ENCODE peak calls at places on chromosomes 13 and 19, in nine cellular contexts. Z is dermis blood vessel endothelial cell; O is uterus; C is mucosa of descending colon; M is activated CD8-positive, alpha-beta memory T cell treated with anti-CD3 and anti-CD28 coated beads, Interleukin-2, amount 10 ng/mL, durations not matched to agents 7 days and 5 days; H is NCI-H345; Q is NB4; Y is HFFc6; I is HuH-7. U is an unnamed sample.

GRCh38 chr13:50410921-50411712 is 395.9 kb downstream of the KCNRG start:
- DNase-seq in Z (peak), O (peak), C (no peak), M (no peak), H (no peak), Q (peak), Y (peak), I (peak), U (no peak)

GRCh38 chr19:33442706-33443105 is 69.2 kb downstream of the CEBPG start:
- DNase-seq in Z (no peak), O (no peak), C (no peak), M (no peak), H (no peak), Q (no peak), Y (no peak), I (no peak), U (no peak)

GRCh38 chr13:56424246-56424645 is 716.5 kb upstream of the PRR20A start:
- DNase-seq in Z (no peak), O (no peak), C (no peak), M (no peak), H (no peak), Q (no peak), Y (no peak), I (no peak), U (no peak)

GRCh38 chr13:108777421-108778420 is 148.3 kb downstream of the MYO16 start:
- DNase-seq in Z (no peak), O (no peak), C (no peak), M (no peak), H (no peak), Q (no peak), Y (peak), I (no peak), U (no peak)

GRCh38 chr19:49605605-49606004 is 14.6 kb downstream of the PRR12 start:
- DNase-seq in Z (no peak), O (no peak), C (no peak), M (no peak), H (no peak), Q (no peak), Y (no peak), I (no peak), U (no peak)

GRCh38 chr13:112752711-112753541 is 63.1 kb downstream of the ATP11A start:
- DNase-seq in Z (peak), O (peak), C (no peak), M (no peak), H (no peak), Q (no peak), Y (no peak), I (no peak), U (no peak)

GRCh38 chr13:39587939-39588338 is 15.1 kb downstream of the LHFPL6 start:
- DNase-seq in Z (no peak), O (no peak), C (no peak), M (no peak), H (no peak), Q (no peak), Y (no peak), I (no peak), U (no peak)

GRCh38 chr13:25217023-25217909 is 45.2 kb upstream of the AMER2 start:
- DNase-seq in Z (no peak), O (no peak), C (no peak), M (no peak), H (no peak), Q (no peak), Y (peak), I (no peak), U (no peak)

GRCh38 chr13:31276386-31276785 is 76.6 kb downstream of the B3GLCT start:
- DNase-seq in Z (no peak), O (no peak), C (no peak), M (no peak), H (no peak), Q (no peak), Y (no peak), I (no peak), U (no peak)

GRCh38 chr13:34777914-34778303 is 164.2 kb upstream of the NBEA start:
- DNase-seq in Z (no peak), O (no peak), C (no peak), M (no peak), H (no peak), Q (no peak), Y (no peak), I (no peak), U (no peak)

GRCh38 chr13:21458457-21458815 is 667 bp downstream of the ZDHHC20 start:
- DNase-seq in Z (peak), O (peak), C (peak), M (peak), H (peak), Q (peak), Y (no peak), I (peak), U (peak)

GRCh38 chr19:42370667-42371066 is 19.4 kb downstream of the CNFN start:
- DNase-seq in Z (peak), O (no peak), C (no peak), M (no peak), H (no peak), Q (peak), Y (no peak), I (no peak), U (no peak)

GRCh38 chr19:3338541-3339181 is 27.7 kb upstream of the NFIC start:
- DNase-seq in Z (no peak), O (no peak), C (peak), M (peak), H (peak), Q (peak), Y (no peak), I (no peak), U (peak)